ENCODE peak calls at places on chromosomes 3 and 15, in eight cellular contexts. One of them, this sample, is unnamed.

GRCh38 chr3:55172913-55173312 is 245.1 kb upstream of the LRTM1 start:
- DNase-seq in psoas muscle: no peak
- DNase-seq in tibial artery: no peak
- DNase-seq in spleen: no peak
- DNase-seq in neuronal stem cell: no peak
- DNase-seq in endothelial cell of umbilical vein: no peak
- DNase-seq in H9: no peak
- DNase-seq in thoracic aorta: no peak
- DNase-seq in this sample: no peak

GRCh38 chr3:16836505-16837237 is 48.1 kb upstream of the PLCL2 start:
- DNase-seq in spleen: no peak
- DNase-seq in psoas muscle: no peak
- DNase-seq in endothelial cell of umbilical vein: no peak
- DNase-seq in H9: no peak
- DNase-seq in tibial artery: no peak
- DNase-seq in thoracic aorta: no peak
- DNase-seq in neuronal stem cell: no peak
- DNase-seq in this sample: no peak

GRCh38 chr15:33737687-33738606 is 230.3 kb upstream of the CHRM5 start:
- DNase-seq in spleen: no peak
- DNase-seq in thoracic aorta: no peak
- DNase-seq in H9: peak; percentile 74
- DNase-seq in endothelial cell of umbilical vein: peak; percentile 49
- DNase-seq in tibial artery: no peak
- DNase-seq in neuronal stem cell: peak; percentile 49
- DNase-seq in psoas muscle: no peak
- DNase-seq in this sample: no peak

GRCh38 chr3:190972196-190972595 is 109.7 kb upstream of the GMNC start:
- DNase-seq in tibial artery: no peak
- DNase-seq in neuronal stem cell: no peak
- DNase-seq in spleen: no peak
- DNase-seq in psoas muscle: no peak
- DNase-seq in H9: no peak
- DNase-seq in thoracic aorta: no peak
- DNase-seq in endothelial cell of umbilical vein: no peak
- DNase-seq in this sample: no peak

GRCh38 chr3:30699927-30700326 is 93.5 kb downstream of the TGFBR2 start:
- DNase-seq in endothelial cell of umbilical vein: no peak
- DNase-seq in neuronal stem cell: no peak
- DNase-seq in spleen: no peak
- DNase-seq in H9: no peak
- DNase-seq in tibial artery: no peak
- DNase-seq in psoas muscle: no peak
- DNase-seq in thoracic aorta: no peak
- DNase-seq in this sample: no peak

GRCh38 chr3:78139166-78139565 is 1099.3 kb downstream of the ROBO2 start:
- DNase-seq in H9: no peak
- DNase-seq in tibial artery: no peak
- DNase-seq in psoas muscle: no peak
- DNase-seq in endothelial cell of umbilical vein: peak; percentile 71
- DNase-seq in thoracic aorta: no peak
- DNase-seq in spleen: no peak
- DNase-seq in neuronal stem cell: no peak
- DNase-seq in this sample: no peak

GRCh38 chr3:50164056-50164455 is 8.9 kb downstream of the SEMA3F start:
- DNase-seq in H9: no peak
- DNase-seq in psoas muscle: peak; percentile 94
- DNase-seq in tibial artery: peak; percentile 89
- DNase-seq in thoracic aorta: peak; percentile 80
- DNase-seq in neuronal stem cell: no peak
- DNase-seq in endothelial cell of umbilical vein: peak; percentile 75
- DNase-seq in spleen: no peak
- DNase-seq in this sample: peak; percentile 87

GRCh38 chr3:149471991-149472390 is 2.5 kb upstream of the TM4SF4 start:
- DNase-seq in tibial artery: no peak
- DNase-seq in spleen: no peak
- DNase-seq in neuronal stem cell: no peak
- DNase-seq in H9: no peak
- DNase-seq in psoas muscle: no peak
- DNase-seq in thoracic aorta: no peak
- DNase-seq in endothelial cell of umbilical vein: no peak
- DNase-seq in this sample: no peak

GRCh38 chr3:87987952-87988351 is 70.9 kb downstream of the CGGBP1 start:
- DNase-seq in psoas muscle: no peak
- DNase-seq in neuronal stem cell: no peak
- DNase-seq in tibial artery: no peak
- DNase-seq in H9: peak; percentile 50
- DNase-seq in thoracic aorta: no peak
- DNase-seq in endothelial cell of umbilical vein: no peak
- DNase-seq in spleen: no peak
- DNase-seq in this sample: no peak

GRCh38 chr15:45386420-45386819 is 8.1 kb upstream of the GATM start:
- DNase-seq in endothelial cell of umbilical vein: no peak
- DNase-seq in spleen: no peak
- DNase-seq in H9: no peak
- DNase-seq in neuronal stem cell: no peak
- DNase-seq in tibial artery: no peak
- DNase-seq in thoracic aorta: no peak
- DNase-seq in psoas muscle: no peak
- DNase-seq in this sample: no peak

GRCh38 chr3:13034109-13034800 is 39.0 kb downstream of the IQSEC1 start:
- DNase-seq in endothelial cell of umbilical vein: no peak
- DNase-seq in tibial artery: no peak
- DNase-seq in spleen: no peak
- DNase-seq in H9: no peak
- DNase-seq in psoas muscle: no peak
- DNase-seq in neuronal stem cell: no peak
- DNase-seq in thoracic aorta: no peak
- DNase-seq in this sample: no peak

GRCh38 chr3:23314981-23315805 is 112.1 kb downstream of the UBE2E2 start:
- DNase-seq in thoracic aorta: no peak
- DNase-seq in tibial artery: no peak
- DNase-seq in spleen: no peak
- DNase-seq in H9: no peak
- DNase-seq in endothelial cell of umbilical vein: no peak
- DNase-seq in neuronal stem cell: no peak
- DNase-seq in psoas muscle: no peak
- DNase-seq in this sample: no peak

GRCh38 chr3:113698891-113699465 is 2.5 kb upstream of the USF3 start:
- DNase-seq in thoracic aorta: no peak
- DNase-seq in tibial artery: no peak
- DNase-seq in spleen: peak; percentile 77
- DNase-seq in H9: peak; percentile 64
- DNase-seq in neuronal stem cell: no peak
- DNase-seq in psoas muscle: no peak
- DNase-seq in endothelial cell of umbilical vein: no peak
- DNase-seq in this sample: peak; percentile 22

GRCh38 chr3:190387578-190388213 is at the start of gene CLDN16:
- DNase-seq in thoracic aorta: no peak
- DNase-seq in tibial artery: no peak
- DNase-seq in spleen: no peak
- DNase-seq in endothelial cell of umbilical vein: no peak
- DNase-seq in psoas muscle: no peak
- DNase-seq in H9: no peak
- DNase-seq in neuronal stem cell: no peak
- DNase-seq in this sample: no peak

GRCh38 chr3:55637906-55638635 is 151.0 kb upstream of the WNT5A start:
- DNase-seq in spleen: no peak
- DNase-seq in neuronal stem cell: no peak
- DNase-seq in psoas muscle: no peak
- DNase-seq in endothelial cell of umbilical vein: no peak
- DNase-seq in H9: no peak
- DNase-seq in thoracic aorta: no peak
- DNase-seq in tibial artery: no peak
- DNase-seq in this sample: no peak

GRCh38 chr15:100940785-100941379 is 21.7 kb downstream of the LRRK1 start:
- DNase-seq in H9: no peak
- DNase-seq in thoracic aorta: no peak
- DNase-seq in endothelial cell of umbilical vein: no peak
- DNase-seq in tibial artery: no peak
- DNase-seq in spleen: no peak
- DNase-seq in neuronal stem cell: no peak
- DNase-seq in psoas muscle: no peak
- DNase-seq in this sample: no peak

GRCh38 chr3:172383306-172383796 is 64.9 kb downstream of the GHSR start:
- DNase-seq in thoracic aorta: no peak
- DNase-seq in neuronal stem cell: no peak
- DNase-seq in H9: no peak
- DNase-seq in tibial artery: no peak
- DNase-seq in endothelial cell of umbilical vein: no peak
- DNase-seq in spleen: no peak
- DNase-seq in psoas muscle: no peak
- DNase-seq in this sample: no peak

GRCh38 chr3:185943363-185944106 is 5.7 kb upstream of the TRA2B start:
- DNase-seq in neuronal stem cell: peak; percentile 80
- DNase-seq in spleen: peak; percentile 94
- DNase-seq in endothelial cell of umbilical vein: peak; percentile 66
- DNase-seq in tibial artery: peak; percentile 86
- DNase-seq in thoracic aorta: peak; percentile 21
- DNase-seq in H9: peak; percentile 95
- DNase-seq in psoas muscle: peak; percentile 93
- DNase-seq in this sample: peak; percentile 87

GRCh38 chr3:185940951-185941350 is 3.1 kb upstream of the TRA2B start:
- DNase-seq in H9: no peak
- DNase-seq in spleen: no peak
- DNase-seq in neuronal stem cell: no peak
- DNase-seq in endothelial cell of umbilical vein: no peak
- DNase-seq in tibial artery: no peak
- DNase-seq in psoas muscle: no peak
- DNase-seq in thoracic aorta: no peak
- DNase-seq in this sample: no peak

GRCh38 chr3:185942396-185942795 is 4.6 kb upstream of the TRA2B start:
- DNase-seq in thoracic aorta: no peak
- DNase-seq in spleen: no peak
- DNase-seq in endothelial cell of umbilical vein: no peak
- DNase-seq in tibial artery: no peak
- DNase-seq in neuronal stem cell: no peak
- DNase-seq in H9: no peak
- DNase-seq in psoas muscle: no peak
- DNase-seq in this sample: no peak

GRCh38 chr3:185939721-185940120 is 1.9 kb upstream of the TRA2B start:
- DNase-seq in psoas muscle: no peak
- DNase-seq in H9: no peak
- DNase-seq in spleen: no peak
- DNase-seq in tibial artery: no peak
- DNase-seq in neuronal stem cell: no peak
- DNase-seq in thoracic aorta: no peak
- DNase-seq in endothelial cell of umbilical vein: no peak
- DNase-seq in this sample: no peak

DNA sequence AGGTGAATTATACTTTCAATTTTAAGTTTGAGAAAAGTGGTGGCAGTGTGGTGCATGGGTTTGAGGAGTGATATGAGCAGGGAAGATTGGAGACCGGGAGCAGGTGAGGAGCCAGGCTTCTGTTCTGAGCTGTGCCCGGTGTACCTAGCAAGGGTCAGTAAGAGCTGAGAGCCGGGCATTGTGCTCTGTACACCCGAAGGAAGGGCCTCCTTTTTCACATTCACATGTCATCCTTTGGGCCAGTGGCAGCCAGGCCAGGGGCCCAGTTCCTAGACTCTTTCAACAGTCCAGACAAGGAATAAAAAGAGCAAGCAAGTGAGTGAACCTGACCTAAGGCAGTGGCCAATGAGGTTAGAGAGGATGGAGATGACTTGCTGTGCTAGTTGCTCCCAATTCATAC is 5.1 kb upstream of the TRA2B start:
- DNase-seq in psoas muscle: no peak
- DNase-seq in thoracic aorta: no peak
- DNase-seq in endothelial cell of umbilical vein: no peak
- DNase-seq in tibial artery: no peak
- DNase-seq in spleen: no peak
- DNase-seq in neuronal stem cell: no peak
- DNase-seq in H9: no peak
- DNase-seq in this sample: no peak
- H3K27ac ChIP-seq in psoas muscle: peak overlapping the region; percentile 75
- H3K27ac ChIP-seq in thoracic aorta: peak overlapping the region; percentile 75
- H3K27ac ChIP-seq in endothelial cell of umbilical vein: no peak overlapping the region
- H3K27ac ChIP-seq in tibial artery: peak overlapping the region; percentile 75
- H3K27ac ChIP-seq in spleen: no peak overlapping the region
- H3K27ac ChIP-seq in neuronal stem cell: no peak overlapping the region
- H3K27ac ChIP-seq in H9: no peak overlapping the region
- H3K27ac ChIP-seq in this sample: no peak overlapping the region

GRCh38 chr3:196789773-196790419 is 50.2 kb downstream of the PAK2 start:
- DNase-seq in tibial artery: no peak
- DNase-seq in H9: no peak
- DNase-seq in psoas muscle: no peak
- DNase-seq in neuronal stem cell: no peak
- DNase-seq in endothelial cell of umbilical vein: no peak
- DNase-seq in spleen: no peak
- DNase-seq in thoracic aorta: no peak
- DNase-seq in this sample: no peak
- H3K9me3 ChIP-seq in tibial artery: no peaks in the 10 kb centered on the region
- H3K9me3 ChIP-seq in H9: peaks cover 12% of the 10 kb centered on the region
- H3K9me3 ChIP-seq in psoas muscle: no peaks in the 10 kb centered on the region
- H3K9me3 ChIP-seq in neuronal stem cell: peaks cover 33% of the 10 kb centered on the region
- H3K9me3 ChIP-seq in endothelial cell of umbilical vein: no peaks in the 10 kb centered on the region
- H3K9me3 ChIP-seq in spleen: no peaks in the 10 kb centered on the region
- H3K9me3 ChIP-seq in thoracic aorta: no peaks in the 10 kb centered on the region
- H3K9me3 ChIP-seq in this sample: no peaks in the 10 kb centered on the region

DNA sequence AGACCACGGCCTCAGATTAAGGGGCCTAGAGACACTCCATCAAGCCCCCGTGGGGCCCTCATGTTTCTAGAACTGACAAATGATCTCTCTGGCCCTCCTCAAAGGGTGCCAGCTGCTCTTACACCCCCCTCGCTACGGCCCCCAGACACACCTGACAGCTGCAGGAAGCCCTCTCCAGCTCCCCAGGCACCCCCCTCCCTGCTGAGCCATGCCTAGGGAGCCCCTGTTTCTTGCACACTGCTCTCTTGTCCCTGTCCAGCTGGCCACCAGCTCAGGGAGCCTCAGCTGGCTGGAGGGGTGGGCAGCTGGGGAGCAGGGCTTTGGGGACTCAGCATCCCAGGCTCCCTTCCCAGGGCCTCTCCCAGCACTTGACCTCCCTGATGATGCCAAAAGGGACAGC is 14.8 kb downstream of the TNK2 start:
- DNase-seq in neuronal stem cell: no peak
- DNase-seq in thoracic aorta: no peak
- DNase-seq in tibial artery: no peak
- DNase-seq in H9: no peak
- DNase-seq in endothelial cell of umbilical vein: no peak
- DNase-seq in spleen: no peak
- DNase-seq in psoas muscle: peak; percentile 68
- DNase-seq in this sample: peak; percentile 50
- H3K4me1 ChIP-seq in neuronal stem cell: peaks cover 46% of the 10 kb centered on the region
- H3K4me1 ChIP-seq in thoracic aorta: peaks cover 69% of the 10 kb centered on the region
- H3K4me1 ChIP-seq in tibial artery: peaks cover 57% of the 10 kb centered on the region
- H3K4me1 ChIP-seq in H9: peaks cover 3% of the 10 kb centered on the region
- H3K4me1 ChIP-seq in endothelial cell of umbilical vein: peaks cover 45% of the 10 kb centered on the region
- H3K4me1 ChIP-seq in spleen: peaks cover 38% of the 10 kb centered on the region
- H3K4me1 ChIP-seq in psoas muscle: peaks cover 81% of the 10 kb centered on the region
- H3K4me1 ChIP-seq in this sample: peaks cover 13% of the 10 kb centered on the region

GRCh38 chr3:96852849-96853248 is 38.5 kb downstream of the EPHA6 start:
- DNase-seq in spleen: no peak
- DNase-seq in tibial artery: no peak
- DNase-seq in endothelial cell of umbilical vein: no peak
- DNase-seq in H9: no peak
- DNase-seq in psoas muscle: no peak
- DNase-seq in neuronal stem cell: no peak
- DNase-seq in thoracic aorta: no peak
- DNase-seq in this sample: no peak
- H3K27ac ChIP-seq in spleen: no peak overlapping the region
- H3K27ac ChIP-seq in tibial artery: no peak overlapping the region
- H3K27ac ChIP-seq in endothelial cell of umbilical vein: no peak overlapping the region
- H3K27ac ChIP-seq in H9: no peak overlapping the region
- H3K27ac ChIP-seq in psoas muscle: no peak overlapping the region
- H3K27ac ChIP-seq in neuronal stem cell: no peak overlapping the region
- H3K27ac ChIP-seq in thoracic aorta: no peak overlapping the region
- H3K27ac ChIP-seq in this sample: no peak overlapping the region

GRCh38 chr3:364287-364686 is 167.7 kb downstream of the CHL1 start:
- DNase-seq in spleen: no peak
- DNase-seq in thoracic aorta: no peak
- DNase-seq in neuronal stem cell: no peak
- DNase-seq in tibial artery: no peak
- DNase-seq in psoas muscle: no peak
- DNase-seq in endothelial cell of umbilical vein: no peak
- DNase-seq in H9: no peak
- DNase-seq in this sample: no peak
- H3K9me3 ChIP-seq in spleen: peaks cover 19% of the 10 kb centered on the region
- H3K9me3 ChIP-seq in thoracic aorta: no peaks in the 10 kb centered on the region
- H3K9me3 ChIP-seq in neuronal stem cell: no peaks in the 10 kb centered on the region
- H3K9me3 ChIP-seq in tibial artery: no peaks in the 10 kb centered on the region
- H3K9me3 ChIP-seq in psoas muscle: no peaks in the 10 kb centered on the region
- H3K9me3 ChIP-seq in endothelial cell of umbilical vein: no peaks in the 10 kb centered on the region
- H3K9me3 ChIP-seq in H9: no peaks in the 10 kb centered on the region
- H3K9me3 ChIP-seq in this sample: no peaks in the 10 kb centered on the region